ENCODE peak calls at places on chromosomes 1 and 21, in five cellular contexts. One of them, this sample, is unnamed.

GRCh38 chr1:213050745-213051126 is 305 bp upstream of the RPS6KC1 start:
- DNase-seq in fibroblast of lung: no peak
- DNase-seq in ovary: no peak
- DNase-seq in CD4-positive, alpha-beta T cell: no peak
- DNase-seq in stimulated activated CD4-positive, alpha-beta T cell treated with anti-CD3 and anti-CD28 coated beads, Interleukin-2, amount 100 ng/mL, for 24 hours: no peak
- DNase-seq in this sample: no peak

GRCh38 chr1:8880068-8880676 is 1.7 kb upstream of the ENO1 start:
- DNase-seq in stimulated activated CD4-positive, alpha-beta T cell treated with anti-CD3 and anti-CD28 coated beads, Interleukin-2, amount 100 ng/mL, for 24 hours: peak
- DNase-seq in ovary: peak
- DNase-seq in CD4-positive, alpha-beta T cell: no peak
- DNase-seq in fibroblast of lung: peak
- DNase-seq in this sample: no peak

GRCh38 chr1:224623310-224623714 is 7.2 kb downstream of the CNIH3 start:
- DNase-seq in stimulated activated CD4-positive, alpha-beta T cell treated with anti-CD3 and anti-CD28 coated beads, Interleukin-2, amount 100 ng/mL, for 24 hours: no peak
- DNase-seq in fibroblast of lung: peak
- DNase-seq in ovary: no peak
- DNase-seq in CD4-positive, alpha-beta T cell: no peak
- DNase-seq in this sample: no peak

GRCh38 chr1:13723810-13724209 is 23.8 kb downstream of the PRDM2 start:
- DNase-seq in CD4-positive, alpha-beta T cell: no peak
- DNase-seq in ovary: no peak
- DNase-seq in stimulated activated CD4-positive, alpha-beta T cell treated with anti-CD3 and anti-CD28 coated beads, Interleukin-2, amount 100 ng/mL, for 24 hours: no peak
- DNase-seq in fibroblast of lung: no peak
- DNase-seq in this sample: no peak

GRCh38 chr1:2921970-2922686 is 99.1 kb upstream of the ACTRT2 start:
- DNase-seq in stimulated activated CD4-positive, alpha-beta T cell treated with anti-CD3 and anti-CD28 coated beads, Interleukin-2, amount 100 ng/mL, for 24 hours: peak
- DNase-seq in CD4-positive, alpha-beta T cell: peak
- DNase-seq in fibroblast of lung: no peak
- DNase-seq in ovary: no peak
- DNase-seq in this sample: no peak

GRCh38 chr1:113980120-113980519 is 846 bp downstream of the OLFML3 start:
- DNase-seq in CD4-positive, alpha-beta T cell: no peak
- DNase-seq in stimulated activated CD4-positive, alpha-beta T cell treated with anti-CD3 and anti-CD28 coated beads, Interleukin-2, amount 100 ng/mL, for 24 hours: no peak
- DNase-seq in fibroblast of lung: peak
- DNase-seq in ovary: peak
- DNase-seq in this sample: no peak

GRCh38 chr21:41600961-41601572 is 93.1 kb upstream of the TMPRSS2 start:
- DNase-seq in fibroblast of lung: no peak
- DNase-seq in stimulated activated CD4-positive, alpha-beta T cell treated with anti-CD3 and anti-CD28 coated beads, Interleukin-2, amount 100 ng/mL, for 24 hours: no peak
- DNase-seq in ovary: no peak
- DNase-seq in CD4-positive, alpha-beta T cell: no peak
- DNase-seq in this sample: no peak

GRCh38 chr1:186511761-186512637 is 51.1 kb upstream of the PDC start:
- DNase-seq in CD4-positive, alpha-beta T cell: no peak
- DNase-seq in stimulated activated CD4-positive, alpha-beta T cell treated with anti-CD3 and anti-CD28 coated beads, Interleukin-2, amount 100 ng/mL, for 24 hours: no peak
- DNase-seq in fibroblast of lung: no peak
- DNase-seq in ovary: no peak
- DNase-seq in this sample: peak

GRCh38 chr1:107803579-107803978 is 161.4 kb downstream of the VAV3 start:
- DNase-seq in ovary: no peak
- DNase-seq in fibroblast of lung: no peak
- DNase-seq in CD4-positive, alpha-beta T cell: no peak
- DNase-seq in stimulated activated CD4-positive, alpha-beta T cell treated with anti-CD3 and anti-CD28 coated beads, Interleukin-2, amount 100 ng/mL, for 24 hours: no peak
- DNase-seq in this sample: no peak

GRCh38 chr1:218317061-218317460 is 28.1 kb upstream of the TGFB2 start:
- DNase-seq in stimulated activated CD4-positive, alpha-beta T cell treated with anti-CD3 and anti-CD28 coated beads, Interleukin-2, amount 100 ng/mL, for 24 hours: no peak
- DNase-seq in ovary: no peak
- DNase-seq in CD4-positive, alpha-beta T cell: no peak
- DNase-seq in fibroblast of lung: no peak
- DNase-seq in this sample: no peak

GRCh38 chr1:117413412-117413811 is 46.2 kb downstream of the MAN1A2 start:
- DNase-seq in CD4-positive, alpha-beta T cell: no peak
- DNase-seq in ovary: no peak
- DNase-seq in fibroblast of lung: no peak
- DNase-seq in stimulated activated CD4-positive, alpha-beta T cell treated with anti-CD3 and anti-CD28 coated beads, Interleukin-2, amount 100 ng/mL, for 24 hours: no peak
- DNase-seq in this sample: no peak

GRCh38 chr1:205583461-205584130 is 48.2 kb downstream of the ELK4 start:
- DNase-seq in stimulated activated CD4-positive, alpha-beta T cell treated with anti-CD3 and anti-CD28 coated beads, Interleukin-2, amount 100 ng/mL, for 24 hours: no peak
- DNase-seq in ovary: no peak
- DNase-seq in fibroblast of lung: no peak
- DNase-seq in CD4-positive, alpha-beta T cell: no peak
- DNase-seq in this sample: no peak

GRCh38 chr1:42943166-42943565 is 15.5 kb downstream of the SLC2A1 start:
- DNase-seq in stimulated activated CD4-positive, alpha-beta T cell treated with anti-CD3 and anti-CD28 coated beads, Interleukin-2, amount 100 ng/mL, for 24 hours: no peak
- DNase-seq in ovary: no peak
- DNase-seq in CD4-positive, alpha-beta T cell: no peak
- DNase-seq in fibroblast of lung: no peak
- DNase-seq in this sample: no peak

GRCh38 chr1:16236091-16236494 is 890 bp downstream of the CPLANE2 start:
- DNase-seq in stimulated activated CD4-positive, alpha-beta T cell treated with anti-CD3 and anti-CD28 coated beads, Interleukin-2, amount 100 ng/mL, for 24 hours: peak
- DNase-seq in ovary: no peak
- DNase-seq in CD4-positive, alpha-beta T cell: peak
- DNase-seq in fibroblast of lung: no peak
- DNase-seq in this sample: no peak

GRCh38 chr1:3785458-3786157 is 10.7 kb downstream of the LRRC47 start:
- DNase-seq in stimulated activated CD4-positive, alpha-beta T cell treated with anti-CD3 and anti-CD28 coated beads, Interleukin-2, amount 100 ng/mL, for 24 hours: no peak
- DNase-seq in fibroblast of lung: no peak
- DNase-seq in ovary: no peak
- DNase-seq in CD4-positive, alpha-beta T cell: no peak
- DNase-seq in this sample: no peak

GRCh38 chr1:207102659-207103058 is 1.4 kb upstream of the C4BPA start:
- DNase-seq in fibroblast of lung: no peak
- DNase-seq in ovary: no peak
- DNase-seq in CD4-positive, alpha-beta T cell: no peak
- DNase-seq in stimulated activated CD4-positive, alpha-beta T cell treated with anti-CD3 and anti-CD28 coated beads, Interleukin-2, amount 100 ng/mL, for 24 hours: no peak
- DNase-seq in this sample: no peak

GRCh38 chr1:7580923-7581753 is 190.0 kb upstream of the VAMP3 start:
- DNase-seq in ovary: peak
- DNase-seq in stimulated activated CD4-positive, alpha-beta T cell treated with anti-CD3 and anti-CD28 coated beads, Interleukin-2, amount 100 ng/mL, for 24 hours: no peak
- DNase-seq in fibroblast of lung: no peak
- DNase-seq in CD4-positive, alpha-beta T cell: no peak
- DNase-seq in this sample: no peak

GRCh38 chr1:184604152-184604900 is 150.3 kb downstream of the EDEM3 start:
- DNase-seq in stimulated activated CD4-positive, alpha-beta T cell treated with anti-CD3 and anti-CD28 coated beads, Interleukin-2, amount 100 ng/mL, for 24 hours: no peak
- DNase-seq in CD4-positive, alpha-beta T cell: no peak
- DNase-seq in ovary: no peak
- DNase-seq in fibroblast of lung: no peak
- DNase-seq in this sample: no peak

GRCh38 chr1:208179303-208179702 is 64.9 kb downstream of the PLXNA2 start:
- DNase-seq in fibroblast of lung: peak
- DNase-seq in CD4-positive, alpha-beta T cell: no peak
- DNase-seq in stimulated activated CD4-positive, alpha-beta T cell treated with anti-CD3 and anti-CD28 coated beads, Interleukin-2, amount 100 ng/mL, for 24 hours: no peak
- DNase-seq in ovary: peak
- DNase-seq in this sample: no peak

GRCh38 chr1:109034382-109034781 is 7.5 kb downstream of the WDR47 start:
- DNase-seq in CD4-positive, alpha-beta T cell: no peak
- DNase-seq in stimulated activated CD4-positive, alpha-beta T cell treated with anti-CD3 and anti-CD28 coated beads, Interleukin-2, amount 100 ng/mL, for 24 hours: no peak
- DNase-seq in ovary: no peak
- DNase-seq in fibroblast of lung: no peak
- DNase-seq in this sample: no peak

GRCh38 chr1:168554603-168555520 is 11.1 kb upstream of the XCL2 start:
- DNase-seq in ovary: no peak
- DNase-seq in stimulated activated CD4-positive, alpha-beta T cell treated with anti-CD3 and anti-CD28 coated beads, Interleukin-2, amount 100 ng/mL, for 24 hours: no peak
- DNase-seq in fibroblast of lung: no peak
- DNase-seq in CD4-positive, alpha-beta T cell: no peak
- DNase-seq in this sample: no peak

GRCh38 chr1:1487701-1488100 is 16.1 kb downstream of the ATAD3B start:
- DNase-seq in CD4-positive, alpha-beta T cell: no peak
- DNase-seq in fibroblast of lung: no peak
- DNase-seq in stimulated activated CD4-positive, alpha-beta T cell treated with anti-CD3 and anti-CD28 coated beads, Interleukin-2, amount 100 ng/mL, for 24 hours: no peak
- DNase-seq in ovary: no peak
- DNase-seq in this sample: no peak

GRCh38 chr1:1287288-1288110 is 7.3 kb downstream of the SCNN1D start:
- DNase-seq in CD4-positive, alpha-beta T cell: no peak
- DNase-seq in ovary: peak
- DNase-seq in stimulated activated CD4-positive, alpha-beta T cell treated with anti-CD3 and anti-CD28 coated beads, Interleukin-2, amount 100 ng/mL, for 24 hours: no peak
- DNase-seq in fibroblast of lung: no peak
- DNase-seq in this sample: no peak

GRCh38 chr1:70542040-70542439 is 131.0 kb downstream of the CTH start:
- DNase-seq in CD4-positive, alpha-beta T cell: no peak
- DNase-seq in ovary: no peak
- DNase-seq in stimulated activated CD4-positive, alpha-beta T cell treated with anti-CD3 and anti-CD28 coated beads, Interleukin-2, amount 100 ng/mL, for 24 hours: no peak
- DNase-seq in fibroblast of lung: no peak
- DNase-seq in this sample: no peak

GRCh38 chr1:244391761-244392160 is 59.9 kb downstream of the ADSS2 start:
- DNase-seq in CD4-positive, alpha-beta T cell: no peak
- DNase-seq in stimulated activated CD4-positive, alpha-beta T cell treated with anti-CD3 and anti-CD28 coated beads, Interleukin-2, amount 100 ng/mL, for 24 hours: no peak
- DNase-seq in fibroblast of lung: no peak
- DNase-seq in ovary: no peak
- DNase-seq in this sample: no peak

GRCh38 chr1:94130851-94131595 is 10.1 kb upstream of the ABCA4 start:
- DNase-seq in ovary: no peak
- DNase-seq in CD4-positive, alpha-beta T cell: no peak
- DNase-seq in fibroblast of lung: no peak
- DNase-seq in stimulated activated CD4-positive, alpha-beta T cell treated with anti-CD3 and anti-CD28 coated beads, Interleukin-2, amount 100 ng/mL, for 24 hours: no peak
- DNase-seq in this sample: no peak

GRCh38 chr21:38159355-38159754 is 97.4 kb upstream of the KCNJ15 start:
- DNase-seq in CD4-positive, alpha-beta T cell: peak
- DNase-seq in stimulated activated CD4-positive, alpha-beta T cell treated with anti-CD3 and anti-CD28 coated beads, Interleukin-2, amount 100 ng/mL, for 24 hours: peak
- DNase-seq in fibroblast of lung: peak
- DNase-seq in ovary: peak
- DNase-seq in this sample: no peak

GRCh38 chr1:204338359-204338758 is 21.4 kb downstream of the PLEKHA6 start:
- DNase-seq in ovary: no peak
- DNase-seq in stimulated activated CD4-positive, alpha-beta T cell treated with anti-CD3 and anti-CD28 coated beads, Interleukin-2, amount 100 ng/mL, for 24 hours: no peak
- DNase-seq in CD4-positive, alpha-beta T cell: no peak
- DNase-seq in fibroblast of lung: no peak
- DNase-seq in this sample: no peak

GRCh38 chr1:199545780-199546179 is 481.7 kb upstream of the NR5A2 start:
- DNase-seq in ovary: no peak
- DNase-seq in CD4-positive, alpha-beta T cell: no peak
- DNase-seq in fibroblast of lung: no peak
- DNase-seq in stimulated activated CD4-positive, alpha-beta T cell treated with anti-CD3 and anti-CD28 coated beads, Interleukin-2, amount 100 ng/mL, for 24 hours: no peak
- DNase-seq in this sample: no peak

GRCh38 chr1:45345014-45345413 is 4.8 kb upstream of the MUTYH start:
- DNase-seq in stimulated activated CD4-positive, alpha-beta T cell treated with anti-CD3 and anti-CD28 coated beads, Interleukin-2, amount 100 ng/mL, for 24 hours: no peak
- DNase-seq in CD4-positive, alpha-beta T cell: no peak
- DNase-seq in fibroblast of lung: no peak
- DNase-seq in ovary: no peak
- DNase-seq in this sample: no peak

GRCh38 chr1:197614916-197615692 is 160.2 kb downstream of the DENND1B start:
- DNase-seq in stimulated activated CD4-positive, alpha-beta T cell treated with anti-CD3 and anti-CD28 coated beads, Interleukin-2, amount 100 ng/mL, for 24 hours: peak
- DNase-seq in CD4-positive, alpha-beta T cell: peak
- DNase-seq in fibroblast of lung: peak
- DNase-seq in ovary: no peak
- DNase-seq in this sample: no peak

GRCh38 chr1:5329068-5329739 is 663.0 kb downstream of the NPHP4 start:
- DNase-seq in CD4-positive, alpha-beta T cell: no peak
- DNase-seq in stimulated activated CD4-positive, alpha-beta T cell treated with anti-CD3 and anti-CD28 coated beads, Interleukin-2, amount 100 ng/mL, for 24 hours: no peak
- DNase-seq in ovary: no peak
- DNase-seq in fibroblast of lung: no peak
- DNase-seq in this sample: no peak

GRCh38 chr1:61921435-61921834 is 179.2 kb downstream of the PATJ start:
- DNase-seq in stimulated activated CD4-positive, alpha-beta T cell treated with anti-CD3 and anti-CD28 coated beads, Interleukin-2, amount 100 ng/mL, for 24 hours: no peak
- DNase-seq in ovary: no peak
- DNase-seq in fibroblast of lung: peak
- DNase-seq in CD4-positive, alpha-beta T cell: no peak
- DNase-seq in this sample: no peak

GRCh38 chr1:172727956-172728603 is 69.2 kb downstream of the FASLG start:
- DNase-seq in fibroblast of lung: peak
- DNase-seq in ovary: no peak
- DNase-seq in CD4-positive, alpha-beta T cell: no peak
- DNase-seq in stimulated activated CD4-positive, alpha-beta T cell treated with anti-CD3 and anti-CD28 coated beads, Interleukin-2, amount 100 ng/mL, for 24 hours: peak
- DNase-seq in this sample: no peak

GRCh38 chr1:117147341-117147831 is 25.8 kb upstream of the TRIM45 start:
- DNase-seq in fibroblast of lung: no peak
- DNase-seq in stimulated activated CD4-positive, alpha-beta T cell treated with anti-CD3 and anti-CD28 coated beads, Interleukin-2, amount 100 ng/mL, for 24 hours: no peak
- DNase-seq in ovary: no peak
- DNase-seq in CD4-positive, alpha-beta T cell: no peak
- DNase-seq in this sample: no peak

GRCh38 chr1:43577647-43578542 is 47.2 kb downstream of the PTPRF start:
- DNase-seq in stimulated activated CD4-positive, alpha-beta T cell treated with anti-CD3 and anti-CD28 coated beads, Interleukin-2, amount 100 ng/mL, for 24 hours: no peak
- DNase-seq in ovary: no peak
- DNase-seq in fibroblast of lung: no peak
- DNase-seq in CD4-positive, alpha-beta T cell: no peak
- DNase-seq in this sample: no peak

GRCh38 chr1:229027622-229028182 is 243.2 kb upstream of the RAB4A start:
- DNase-seq in fibroblast of lung: peak
- DNase-seq in CD4-positive, alpha-beta T cell: no peak
- DNase-seq in ovary: peak
- DNase-seq in stimulated activated CD4-positive, alpha-beta T cell treated with anti-CD3 and anti-CD28 coated beads, Interleukin-2, amount 100 ng/mL, for 24 hours: peak
- DNase-seq in this sample: no peak